ENCODE peak calls at places on chromosome 10, in seven cellular contexts. W is PC-3, Z is testis, O is BJ, R is mesothelial cell of epicardium, C is heart right ventricle, I is Panc1. V is an unnamed sample.

GRCh38 chr10:35208536-35208935 is 81.9 kb downstream of the CREM start:
- DNase-seq in R (no peak), I (no peak), C (no peak), W (no peak), O (no peak), Z (no peak), V (no peak)

GRCh38 chr10:4337581-4337980 is 488.4 kb upstream of the AKR1E2 start:
- DNase-seq in Z (no peak), C (no peak), O (no peak), I (no peak), R (no peak), W (no peak), V (no peak)

GRCh38 chr10:88926484-88927249 is 25.9 kb downstream of the ACTA2 start:
- DNase-seq in R (no peak), I (no peak), O (peak), Z (no peak), C (peak), W (no peak), V (no peak)

GRCh38 chr10:94630017-94630688 is 53.4 kb upstream of the CYP2C18 start:
- DNase-seq in I (peak), Z (no peak), W (peak), C (no peak), R (no peak), O (no peak), V (no peak)

GRCh38 chr10:101120884-101121660 is 10.0 kb upstream of the TLX1 start:
- DNase-seq in I (no peak), C (no peak), O (no peak), W (no peak), R (no peak), Z (no peak), V (no peak)

GRCh38 chr10:21495002-21495685 is 30.3 kb downstream of the SKIDA1 start:
- DNase-seq in C (no peak), R (no peak), W (no peak), Z (peak), O (no peak), I (no peak), V (no peak)

GRCh38 chr10:29692121-29692539 is 57.4 kb upstream of the SVIL start:
- DNase-seq in R (no peak), C (no peak), I (peak), Z (no peak), W (no peak), O (no peak), V (no peak)

GRCh38 chr10:113093188-113094113 is 143.4 kb downstream of the TCF7L2 start:
- DNase-seq in R (no peak), C (no peak), I (peak), O (no peak), W (peak), Z (no peak), V (no peak)

GRCh38 chr10:71998840-71999194 is 34.6 kb downstream of the CHST3 start:
- DNase-seq in W (peak), C (peak), Z (peak), R (no peak), O (peak), I (no peak), V (no peak)

GRCh38 chr10:123808873-123809272 is 82.7 kb downstream of the CPXM2 start:
- DNase-seq in I (peak), R (no peak), C (no peak), W (peak), Z (no peak), O (peak), V (no peak)

GRCh38 chr10:71675295-71675970 is 44.1 kb downstream of the C10orf105 start:
- DNase-seq in Z (no peak), W (no peak), C (no peak), I (no peak), R (no peak), O (no peak), V (no peak)

GRCh38 chr10:77056650-77057049 is 581.0 kb downstream of the KCNMA1 start:
- DNase-seq in Z (no peak), C (no peak), W (no peak), O (no peak), I (no peak), R (no peak), V (no peak)

GRCh38 chr10:68137174-68137573 is 27.9 kb downstream of the MYPN start:
- DNase-seq in I (no peak), W (peak), R (no peak), C (no peak), O (peak), Z (no peak), V (no peak)

GRCh38 chr10:24382979-24383663 is 174.2 kb downstream of the KIAA1217 start:
- DNase-seq in C (no peak), O (no peak), W (no peak), I (no peak), Z (peak), R (peak), V (no peak)

GRCh38 chr10:103761075-103761920 is 94.1 kb downstream of the SH3PXD2A start:
- DNase-seq in I (no peak), Z (no peak), O (no peak), W (peak), C (no peak), R (no peak), V (no peak)

GRCh38 chr10:33861833-33862232 is 527.4 kb upstream of the NRP1 start:
- DNase-seq in O (no peak), R (no peak), I (no peak), W (no peak), C (no peak), Z (no peak), V (no peak)

GRCh38 chr10:33801705-33802104 is 467.2 kb upstream of the NRP1 start:
- DNase-seq in I (peak), Z (no peak), O (no peak), W (peak), C (no peak), R (no peak), V (no peak)

GRCh38 chr10:115093286-115093775 is at the start of gene ATRNL1:
- DNase-seq in I (no peak), W (no peak), O (no peak), R (peak), C (peak), Z (peak), V (no peak)

GRCh38 chr10:79070091-79070610 is 1.4 kb downstream of the ZMIZ1 start:
- DNase-seq in O (no peak), I (no peak), R (no peak), Z (peak), W (peak), C (no peak), V (no peak)

GRCh38 chr10:82377608-82378007 is 502.6 kb downstream of the NRG3 start:
- DNase-seq in C (no peak), I (no peak), W (no peak), R (no peak), O (no peak), Z (peak), V (no peak)

GRCh38 chr10:50991496-50992355 is 82.6 kb upstream of the PRKG1 start:
- DNase-seq in O (no peak), I (no peak), W (no peak), Z (peak), C (peak), R (no peak), V (no peak)

GRCh38 chr10:115854740-115855435 is 418.1 kb downstream of the GFRA1 start:
- DNase-seq in I (no peak), C (no peak), Z (no peak), O (no peak), R (no peak), W (no peak), V (no peak)

GRCh38 chr10:6647811-6648526 is 67.9 kb upstream of the PRKCQ start:
- DNase-seq in Z (peak), O (no peak), I (no peak), W (peak), C (peak), R (no peak), V (no peak)

GRCh38 chr10:126350216-126350992 is 37.9 kb downstream of the ADAM12 start:
- DNase-seq in W (peak), R (no peak), Z (no peak), C (no peak), O (peak), I (peak), V (no peak)

GRCh38 chr10:96656839-96657238 is 63.5 kb downstream of the PIK3AP1 start:
- DNase-seq in O (no peak), R (no peak), W (no peak), I (no peak), C (no peak), Z (no peak), V (no peak)

GRCh38 chr10:76711374-76711997 is 926.1 kb downstream of the KCNMA1 start:
- DNase-seq in O (no peak), Z (no peak), I (no peak), W (no peak), C (no peak), R (no peak), V (no peak)

GRCh38 chr10:129785536-129785981 is 178.5 kb downstream of the EBF3 start:
- DNase-seq in R (no peak), I (no peak), O (no peak), C (no peak), Z (no peak), W (no peak), V (no peak)

GRCh38 chr10:30865141-30865926 is 166.3 kb downstream of the ZNF438 start:
- DNase-seq in R (no peak), W (no peak), I (no peak), O (no peak), C (no peak), Z (no peak), V (no peak)

GRCh38 chr10:84190621-84191020 is 3.7 kb upstream of the CDHR1 start:
- DNase-seq in C (no peak), O (no peak), W (no peak), R (no peak), I (no peak), Z (no peak), V (no peak)

GRCh38 chr10:113997428-113997827 is 46.2 kb upstream of the ADRB1 start:
- DNase-seq in Z (peak), O (no peak), C (peak), W (no peak), R (no peak), I (no peak), V (no peak)

GRCh38 chr10:20993387-20994170 is 96.5 kb upstream of the NEBL start:
- DNase-seq in W (peak), I (no peak), O (no peak), Z (peak), R (no peak), C (no peak), V (no peak)

GRCh38 chr10:113140612-113141011 is 190.6 kb downstream of the TCF7L2 start:
- DNase-seq in R (no peak), C (no peak), O (no peak), W (no peak), Z (no peak), I (no peak), V (no peak)

GRCh38 chr10:71893920-71894319 is 42.9 kb upstream of the PSAP start:
- DNase-seq in I (no peak), W (no peak), R (no peak), Z (no peak), O (no peak), C (no peak), V (no peak)

GRCh38 chr10:58651040-58651439 is 138.4 kb downstream of the BICC1 start:
- DNase-seq in R (no peak), I (no peak), Z (no peak), W (no peak), O (no peak), C (peak), V (no peak)

GRCh38 chr10:86164216-86164774 is 202.3 kb downstream of the GRID1 start:
- DNase-seq in I (no peak), W (no peak), O (no peak), R (no peak), Z (no peak), C (no peak), V (no peak)

DNA sequence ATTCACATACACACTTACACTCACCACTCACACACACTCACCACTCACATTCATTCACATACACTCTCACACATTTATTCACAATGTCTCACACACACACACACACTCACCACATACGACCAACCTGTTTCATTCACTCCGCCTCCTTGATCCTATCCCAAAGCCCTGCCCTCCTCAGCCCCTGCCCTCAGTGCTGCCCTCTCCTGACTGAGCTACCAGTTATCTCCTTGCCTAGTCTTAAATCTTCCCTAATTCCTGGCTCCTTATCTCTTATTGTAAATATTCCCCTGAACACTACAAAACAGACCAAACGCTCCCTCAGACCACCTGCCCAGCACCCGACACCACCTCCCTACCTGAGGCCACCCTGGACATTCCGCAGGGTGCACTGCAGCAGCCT is 26.1 kb upstream of the C10orf120 start:
- DNase-seq in C (no peak), O (no peak), R (no peak), W (peak), I (no peak), Z (no peak), V (no peak)
- TF ChIP-seq CTCF in C (no peak), O (no peak), R (no peak), W (peak), I (no peak), Z (no peak), V (no peak)

DNA sequence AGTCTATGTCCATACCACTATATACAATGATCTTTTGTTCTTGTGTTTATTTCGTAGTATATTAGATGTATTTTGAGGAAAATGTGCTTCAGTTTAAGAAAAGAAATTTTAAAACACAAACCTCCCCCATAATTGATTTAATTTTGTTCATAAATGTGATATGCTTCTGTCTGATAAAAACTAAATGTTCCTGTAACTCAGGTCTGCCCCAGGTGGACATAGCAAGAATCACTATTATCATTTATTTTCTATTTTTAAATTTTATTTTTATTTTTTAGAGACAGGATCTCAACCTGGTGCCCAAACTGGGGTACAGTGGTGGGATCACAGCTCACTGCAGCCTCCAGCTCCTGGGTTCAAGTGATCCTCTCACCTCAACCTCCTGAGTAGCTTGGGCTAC is 43.2 kb downstream of the BEND7 start:
- DNase-seq in Z (no peak), I (no peak), O (no peak), W (peak), R (no peak), C (no peak), V (no peak)
- TF ChIP-seq CTCF in Z (no peak), I (peak), O (peak), W (peak), R (peak), C (peak), V (no peak)

DNA sequence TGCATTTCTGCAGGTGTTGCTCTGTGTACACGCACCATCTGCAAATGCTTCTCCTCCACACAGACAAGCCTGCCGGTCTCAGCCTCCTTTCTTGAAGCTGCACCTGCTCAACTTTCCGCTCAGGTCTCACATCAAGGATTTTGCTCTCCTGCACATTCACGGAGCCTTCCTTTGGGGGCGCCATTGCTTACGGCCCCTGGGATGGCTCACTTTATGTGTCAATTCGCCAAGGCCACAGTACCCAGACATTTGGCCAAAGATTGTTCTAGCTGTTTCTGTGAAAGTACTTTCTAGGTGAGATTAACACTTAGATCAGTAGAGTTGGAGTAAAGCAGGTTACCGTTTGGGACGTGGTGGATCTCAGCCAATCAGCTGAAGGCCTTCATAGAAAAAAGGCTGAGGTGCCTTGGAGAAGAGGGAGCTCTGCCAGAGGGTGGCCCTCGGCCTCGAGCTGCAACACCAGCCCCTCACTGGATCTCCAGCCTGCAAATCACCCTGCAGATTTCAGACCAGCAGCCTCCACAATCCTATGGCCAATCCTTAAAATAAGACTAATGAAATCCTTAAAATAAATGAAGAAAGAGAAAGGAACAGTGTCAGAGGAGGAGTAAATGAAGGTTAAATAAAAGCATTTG is 39.9 kb upstream of the PPP2R2D start:
- DNase-seq in R (no peak), C (no peak), Z (no peak), I (no peak), W (no peak), O (no peak), V (no peak)
- TF ChIP-seq CTCF in R (no peak), C (no peak), Z (no peak), I (no peak), W (no peak), O (no peak), V (no peak)

GRCh38 chr10:36345770-36346169 is 703.7 kb upstream of the FZD8 start:
- DNase-seq in O (no peak), W (peak), I (no peak), R (no peak), Z (no peak), C (no peak), V (no peak)

GRCh38 chr10:36351159-36351558 is 709.1 kb upstream of the FZD8 start:
- DNase-seq in C (no peak), R (no peak), W (no peak), Z (no peak), O (no peak), I (no peak), V (no peak)

GRCh38 chr10:36354633-36355032 is 712.5 kb upstream of the FZD8 start:
- DNase-seq in C (no peak), R (no peak), I (no peak), Z (no peak), O (no peak), W (no peak), V (no peak)

GRCh38 chr10:36344816-36345215 is 702.7 kb upstream of the FZD8 start:
- DNase-seq in O (no peak), I (no peak), Z (no peak), C (no peak), W (no peak), R (no peak), V (no peak)

DNA sequence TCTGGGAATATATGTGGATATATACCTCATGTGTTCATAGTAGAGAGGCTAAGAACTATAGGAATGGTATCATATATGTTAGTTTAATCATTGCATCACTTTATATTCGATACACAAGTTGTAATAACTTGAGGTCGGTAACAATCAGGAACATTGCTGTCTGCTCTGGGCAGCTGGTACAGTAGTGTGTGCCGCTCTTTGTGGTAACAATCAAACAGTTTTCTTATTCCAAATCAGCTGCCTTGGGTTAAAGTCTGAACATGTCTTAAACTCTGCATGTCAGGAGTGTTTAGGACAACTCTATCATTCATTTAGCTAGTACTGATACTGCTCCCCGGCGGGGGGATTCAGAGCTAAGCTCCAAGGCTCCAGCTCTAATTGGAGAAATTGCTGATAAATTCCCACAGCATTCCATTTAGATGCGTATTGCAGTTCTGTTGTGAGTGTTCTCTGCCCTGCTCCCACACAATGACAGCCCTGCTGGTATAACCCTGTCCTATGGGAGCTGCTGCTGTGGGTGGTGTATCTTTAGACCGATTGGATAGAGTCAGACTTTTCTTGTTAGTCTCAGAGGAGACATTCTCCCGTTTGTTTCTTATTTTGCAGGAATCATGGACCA is 707.5 kb upstream of the FZD8 start:
- DNase-seq in Z (no peak), I (no peak), O (peak), R (peak), W (no peak), C (no peak), V (no peak)
- TF ChIP-seq CTCF in Z (no peak), I (no peak), O (no peak), R (no peak), W (no peak), C (no peak), V (no peak)

GRCh38 chr10:128087884-128088695 is 38.1 kb downstream of the MKI67 start:
- DNase-seq in I (no peak), O (no peak), R (no peak), W (peak), C (no peak), Z (no peak), V (no peak)
- TF ChIP-seq CTCF in I (no peak), O (peak), R (no peak), W (peak), C (no peak), Z (no peak), V (no peak)